ENCODE peak calls at places on chromosomes 13 and 19, in ten cellular contexts. I is HS-27A; S is stimulated activated CD4-positive, alpha-beta T cell treated with anti-CD3 and anti-CD28 coated beads, Interleukin-1b, Interleukin-23, amount 100 ng/mL, for 1 hour; Q is amygdala; D is DMS79; R is T-helper 17 cell; Z is stimulated activated CD8-positive, alpha-beta memory T cell treated with anti-CD3 and anti-CD28 coated beads, Interleukin-15, amount 100 ng/mL, for 1 hour; E is sciatic nerve; O is lower leg skin; P is endothelial cell. A is an unnamed sample.

GRCh38 chr19:1855040-1855827 is 7.0 kb upstream of the REXO1 start:
- DNase-seq in I (no peak), S (peak; percentile 66), Q (peak; percentile 50), D (no peak), R (peak; percentile 74), Z (peak; percentile 60), E (peak; percentile 90), O (peak; percentile 91), P (peak; percentile 85), A (peak; percentile 68)

GRCh38 chr13:48976677-48977625 is 1.2 kb downstream of the FNDC3A start:
- DNase-seq in I (no peak), S (no peak), Q (no peak), D (no peak), R (no peak), Z (no peak), E (no peak), O (peak; percentile 44), P (no peak), A (no peak)

GRCh38 chr19:13764821-13765394 is 586 bp downstream of the MRI1 start:
- DNase-seq in I (no peak), S (no peak), Q (no peak), D (no peak), R (peak; percentile 24), Z (no peak), E (no peak), O (no peak), P (peak; percentile 27), A (peak; percentile 30)

GRCh38 chr13:50805805-50806204 is 37.7 kb downstream of the DLEU7 start:
- DNase-seq in I (no peak), S (no peak), Q (no peak), D (no peak), R (no peak), Z (no peak), E (no peak), O (no peak), P (no peak), A (no peak)

GRCh38 chr13:98768522-98768921 is 16.1 kb upstream of the SLC15A1 start:
- DNase-seq in I (no peak), S (no peak), Q (no peak), D (no peak), R (no peak), Z (no peak), E (no peak), O (no peak), P (no peak), A (no peak)

GRCh38 chr19:23913931-23914330 is 755 bp upstream of the ZNF726 start:
- DNase-seq in I (no peak), S (no peak), Q (no peak), D (no peak), R (no peak), Z (no peak), E (no peak), O (no peak), P (no peak), A (no peak)

GRCh38 chr13:39787086-39787487 is 131.6 kb downstream of the COG6 start:
- DNase-seq in I (no peak), S (no peak), Q (no peak), D (no peak), R (no peak), Z (no peak), E (no peak), O (no peak), P (no peak), A (no peak)

GRCh38 chr13:22175815-22176214 is 504.9 kb downstream of the FGF9 start:
- DNase-seq in I (no peak), S (no peak), Q (no peak), D (no peak), R (no peak), Z (no peak), E (no peak), O (no peak), P (no peak), A (no peak)

GRCh38 chr13:59488436-59488835 is 675.3 kb downstream of the DIAPH3 start:
- DNase-seq in I (no peak), S (no peak), Q (no peak), D (no peak), R (no peak), Z (no peak), E (no peak), O (no peak), P (no peak), A (no peak)

GRCh38 chr19:55467236-55468053 is 2.9 kb upstream of the C19orf85 start:
- DNase-seq in I (no peak), S (peak; percentile 42), Q (peak; percentile 9), D (no peak), R (peak; percentile 73), Z (peak; percentile 47), E (peak; percentile 86), O (no peak), P (peak; percentile 78), A (peak; percentile 77)

GRCh38 chr19:862529-863304 is 3.3 kb downstream of the CFD start:
- DNase-seq in I (no peak), S (peak; percentile 58), Q (peak; percentile 14), D (no peak), R (peak; percentile 70), Z (peak; percentile 63), E (peak; percentile 84), O (peak; percentile 69), P (peak; percentile 56), A (peak; percentile 79)

GRCh38 chr13:40152145-40152544 is 496.7 kb downstream of the COG6 start:
- DNase-seq in I (peak; percentile 41), S (no peak), Q (no peak), D (no peak), R (no peak), Z (no peak), E (no peak), O (no peak), P (no peak), A (no peak)

GRCh38 chr19:55581145-55581827 is 638 bp upstream of the ZNF579 start:
- DNase-seq in I (no peak), S (no peak), Q (no peak), D (no peak), R (no peak), Z (no peak), E (no peak), O (no peak), P (no peak), A (no peak)

GRCh38 chr13:105207586-105208293 is 1327.7 kb downstream of the EFNB2 start:
- DNase-seq in I (no peak), S (no peak), Q (no peak), D (no peak), R (no peak), Z (no peak), E (no peak), O (no peak), P (no peak), A (no peak)

GRCh38 chr19:437027-437426 is 23.8 kb downstream of the SHC2 start:
- DNase-seq in I (no peak), S (no peak), Q (no peak), D (no peak), R (no peak), Z (no peak), E (no peak), O (no peak), P (no peak), A (no peak)

GRCh38 chr13:52348081-52348480 is 57.9 kb downstream of the THSD1 start:
- DNase-seq in I (no peak), S (no peak), Q (no peak), D (no peak), R (no peak), Z (no peak), E (no peak), O (no peak), P (no peak), A (no peak)

GRCh38 chr19:17001603-17002183 is 24.9 kb downstream of the CPAMD8 start:
- DNase-seq in I (no peak), S (peak; percentile 47), Q (no peak), D (no peak), R (peak; percentile 69), Z (peak; percentile 54), E (no peak), O (no peak), P (no peak), A (peak; percentile 64)

GRCh38 chr13:39364797-39365468 is 238.1 kb downstream of the LHFPL6 start:
- DNase-seq in I (no peak), S (no peak), Q (no peak), D (no peak), R (no peak), Z (no peak), E (no peak), O (no peak), P (no peak), A (no peak)

GRCh38 chr13:67229438-67230242 is 496 bp downstream of the PCDH9 start:
- DNase-seq in I (no peak), S (no peak), Q (no peak), D (no peak), R (no peak), Z (no peak), E (no peak), O (no peak), P (peak; percentile 6), A (no peak)

GRCh38 chr19:55086730-55087541 is 11.3 kb downstream of the EPS8L1 start:
- DNase-seq in I (no peak), S (no peak), Q (peak; percentile 52), D (peak; percentile 96), R (peak; percentile 42), Z (peak; percentile 29), E (peak; percentile 91), O (peak; percentile 89), P (peak; percentile 96), A (no peak)

GRCh38 chr19:6061420-6062130 is 48.7 kb downstream of the RFX2 start:
- DNase-seq in I (no peak), S (no peak), Q (no peak), D (no peak), R (no peak), Z (no peak), E (peak; percentile 49), O (peak; percentile 52), P (no peak), A (no peak)

GRCh38 chr13:24178847-24179845 is 18.6 kb downstream of the SPATA13 start:
- DNase-seq in I (no peak), S (no peak), Q (no peak), D (peak; percentile 10), R (no peak), Z (no peak), E (no peak), O (no peak), P (no peak), A (no peak)

GRCh38 chr19:30083125-30083681 is 141.2 kb downstream of the URI1 start:
- DNase-seq in I (no peak), S (no peak), Q (no peak), D (no peak), R (no peak), Z (no peak), E (no peak), O (no peak), P (no peak), A (no peak)

A was measured in T-helper 9 cell.